ENCODE peak calls at places on chromosomes 3 and 15, in five cellular contexts. V is mesothelial cell of epicardium, U is hippocampal formation, Y is HCT116, L is endothelial cell of umbilical vein. I is an unnamed sample.

GRCh38 chr3:5568451-5568850 is 380.9 kb downstream of the EDEM1 start:
- DNase-seq in Y (peak; percentile 34), V (no peak), L (no peak), U (no peak), I (no peak)

GRCh38 chr3:23580337-23580736 is 225.4 kb upstream of the UBE2E1 start:
- DNase-seq in U (no peak), Y (no peak), L (no peak), V (no peak), I (no peak)

GRCh38 chr3:62876064-62876463 is 848 bp upstream of the CADPS start:
- DNase-seq in L (peak; percentile 21), U (no peak), Y (no peak), V (peak; percentile 62), I (peak; percentile 27)

GRCh38 chr3:72663429-72663828 is 184.8 kb downstream of the SHQ1 start:
- DNase-seq in U (peak; percentile 48), V (no peak), L (no peak), Y (no peak), I (no peak)

GRCh38 chr3:139427283-139428060 is 38.0 kb upstream of the COPB2 start:
- DNase-seq in Y (peak; percentile 60), L (peak; percentile 69), U (no peak), V (no peak), I (peak; percentile 60)

GRCh38 chr3:187802928-187803259 is 57.6 kb upstream of the BCL6 start:
- DNase-seq in V (no peak), L (no peak), Y (no peak), U (no peak), I (no peak)

GRCh38 chr3:52845691-52846426 is 11.0 kb upstream of the MUSTN1 start:
- DNase-seq in U (no peak), L (no peak), V (no peak), Y (no peak), I (no peak)

GRCh38 chr15:94972314-94972713 is 741.0 kb downstream of the MCTP2 start:
- DNase-seq in U (no peak), L (peak; percentile 59), V (no peak), Y (no peak), I (no peak)

GRCh38 chr15:67822537-67823370 is 2.6 kb upstream of the SKOR1 start:
- DNase-seq in Y (no peak), U (no peak), V (no peak), L (no peak), I (no peak)

GRCh38 chr3:63390831-63391230 is 112.7 kb downstream of the SYNPR start:
- DNase-seq in L (no peak), V (no peak), U (no peak), Y (no peak), I (no peak)

GRCh38 chr3:133162906-133163305 is 124.7 kb downstream of the TMEM108 start:
- DNase-seq in U (no peak), L (no peak), V (no peak), Y (no peak), I (no peak)

GRCh38 chr3:195204360-195205166 is 66.4 kb downstream of the XXYLT1 start:
- DNase-seq in U (no peak), Y (no peak), L (peak; percentile 90), V (no peak), I (no peak)

GRCh38 chr3:62188547-62189375 is 184.6 kb downstream of the FEZF2 start:
- DNase-seq in U (peak; percentile 47), V (peak; percentile 40), Y (peak; percentile 7), L (peak; percentile 80), I (peak; percentile 23)

GRCh38 chr3:37163262-37164020 is 10.9 kb downstream of the LRRFIP2 start:
- DNase-seq in V (no peak), L (peak; percentile 61), Y (no peak), U (no peak), I (no peak)

GRCh38 chr15:86588413-86588812 is 508.7 kb downstream of the AGBL1 start:
- DNase-seq in L (no peak), U (no peak), V (no peak), Y (no peak), I (no peak)

GRCh38 chr3:43233062-43233461 is 53.3 kb upstream of the SNRK start:
- DNase-seq in L (no peak), Y (no peak), V (no peak), U (no peak), I (no peak)

GRCh38 chr3:125433611-125434041 is 58.5 kb upstream of the ZNF148 start:
- DNase-seq in L (no peak), Y (no peak), U (no peak), V (no peak), I (no peak)

GRCh38 chr15:48103647-48104046 is 17.1 kb upstream of the SLC24A5 start:
- DNase-seq in U (no peak), Y (no peak), L (no peak), V (no peak), I (no peak)

GRCh38 chr3:3053974-3054373 is 56.2 kb downstream of the IL5RA start:
- DNase-seq in L (no peak), Y (no peak), V (no peak), U (no peak), I (no peak)

GRCh38 chr15:50519740-50520425 is 26.6 kb downstream of the USP50 start:
- DNase-seq in L (no peak), V (no peak), U (no peak), Y (no peak), I (no peak)

GRCh38 chr3:157122116-157122515 is 37.8 kb downstream of the CCNL1 start:
- DNase-seq in V (no peak), Y (peak; percentile 69), U (no peak), L (peak; percentile 43), I (no peak)

GRCh38 chr15:43527016-43527801 is 9.8 kb downstream of the MAP1A start:
- DNase-seq in U (no peak), Y (no peak), V (no peak), L (no peak), I (no peak)

GRCh38 chr3:153158961-153159735 is 2.9 kb upstream of the RAP2B start:
- DNase-seq in L (no peak), U (no peak), V (no peak), Y (no peak), I (no peak)